ENCODE peak calls at places on chromosomes 1 and 21, in seven cellular contexts. One of them, this sample, is unnamed.

GRCh38 chr1:151371340-151371739 is 1.2 kb downstream of the SELENBP1 start:
- DNase-seq in heart right ventricle: peak; percentile 53
- DNase-seq in tibial nerve: peak; percentile 72
- DNase-seq in cortex of kidney: no peak
- DNase-seq in cerebellar cortex: no peak
- DNase-seq in astrocyte of the spinal cord: no peak
- DNase-seq in NCI-H2029: peak; percentile 53
- DNase-seq in this sample: no peak

GRCh38 chr1:6133146-6133895 is 46.8 kb downstream of the CHD5 start:
- DNase-seq in cortex of kidney: no peak
- DNase-seq in cerebellar cortex: no peak
- DNase-seq in astrocyte of the spinal cord: no peak
- DNase-seq in heart right ventricle: peak; percentile 1
- DNase-seq in tibial nerve: no peak
- DNase-seq in NCI-H2029: no peak
- DNase-seq in this sample: no peak

GRCh38 chr1:160256396-160257046 is 5.8 kb downstream of the DCAF8 start:
- DNase-seq in astrocyte of the spinal cord: peak; percentile 66
- DNase-seq in heart right ventricle: no peak
- DNase-seq in tibial nerve: no peak
- DNase-seq in NCI-H2029: peak; percentile 30
- DNase-seq in cerebellar cortex: no peak
- DNase-seq in cortex of kidney: no peak
- DNase-seq in this sample: no peak

GRCh38 chr1:24215226-24215814 is 28.2 kb upstream of the IFNLR1 start:
- DNase-seq in cortex of kidney: no peak
- DNase-seq in tibial nerve: no peak
- DNase-seq in cerebellar cortex: no peak
- DNase-seq in heart right ventricle: no peak
- DNase-seq in NCI-H2029: no peak
- DNase-seq in astrocyte of the spinal cord: no peak
- DNase-seq in this sample: no peak

GRCh38 chr1:10679521-10680220 is 116.8 kb downstream of the CASZ1 start:
- DNase-seq in heart right ventricle: no peak
- DNase-seq in astrocyte of the spinal cord: peak; percentile 70
- DNase-seq in cortex of kidney: no peak
- DNase-seq in NCI-H2029: peak; percentile 55
- DNase-seq in tibial nerve: no peak
- DNase-seq in cerebellar cortex: peak; percentile 70
- DNase-seq in this sample: peak; percentile 96

GRCh38 chr1:188365874-188366273 is 1537.1 kb downstream of the PLA2G4A start:
- DNase-seq in cortex of kidney: no peak
- DNase-seq in tibial nerve: no peak
- DNase-seq in NCI-H2029: no peak
- DNase-seq in heart right ventricle: no peak
- DNase-seq in cerebellar cortex: no peak
- DNase-seq in astrocyte of the spinal cord: no peak
- DNase-seq in this sample: no peak

GRCh38 chr1:164771568-164772350 is 212.8 kb downstream of the PBX1 start:
- DNase-seq in NCI-H2029: no peak
- DNase-seq in cortex of kidney: no peak
- DNase-seq in tibial nerve: no peak
- DNase-seq in heart right ventricle: no peak
- DNase-seq in cerebellar cortex: no peak
- DNase-seq in astrocyte of the spinal cord: peak; percentile 69
- DNase-seq in this sample: no peak

GRCh38 chr1:26281971-26282693 is 2.2 kb downstream of the SH3BGRL3 start:
- DNase-seq in astrocyte of the spinal cord: peak; percentile 45
- DNase-seq in heart right ventricle: no peak
- DNase-seq in cerebellar cortex: no peak
- DNase-seq in NCI-H2029: no peak
- DNase-seq in cortex of kidney: no peak
- DNase-seq in tibial nerve: no peak
- DNase-seq in this sample: no peak

GRCh38 chr21:45381865-45382697 is 22.9 kb upstream of the COL18A1 start:
- DNase-seq in heart right ventricle: no peak
- DNase-seq in cortex of kidney: no peak
- DNase-seq in cerebellar cortex: no peak
- DNase-seq in NCI-H2029: no peak
- DNase-seq in tibial nerve: no peak
- DNase-seq in astrocyte of the spinal cord: no peak
- DNase-seq in this sample: no peak

GRCh38 chr1:116394270-116394669 is 21.2 kb downstream of the ATP1A1 start:
- DNase-seq in heart right ventricle: no peak
- DNase-seq in cerebellar cortex: no peak
- DNase-seq in cortex of kidney: no peak
- DNase-seq in tibial nerve: no peak
- DNase-seq in astrocyte of the spinal cord: no peak
- DNase-seq in NCI-H2029: no peak
- DNase-seq in this sample: no peak

GRCh38 chr1:112926858-112927257 is 29.1 kb downstream of the SLC16A1 start:
- DNase-seq in cortex of kidney: no peak
- DNase-seq in tibial nerve: no peak
- DNase-seq in cerebellar cortex: no peak
- DNase-seq in astrocyte of the spinal cord: no peak
- DNase-seq in NCI-H2029: no peak
- DNase-seq in heart right ventricle: no peak
- DNase-seq in this sample: no peak

GRCh38 chr1:154848983-154849382 is 21.1 kb downstream of the KCNN3 start:
- DNase-seq in NCI-H2029: no peak
- DNase-seq in cerebellar cortex: no peak
- DNase-seq in cortex of kidney: no peak
- DNase-seq in astrocyte of the spinal cord: no peak
- DNase-seq in heart right ventricle: no peak
- DNase-seq in tibial nerve: no peak
- DNase-seq in this sample: no peak

GRCh38 chr21:31786164-31786920 is 54.4 kb upstream of the SCAF4 start:
- DNase-seq in cortex of kidney: no peak
- DNase-seq in NCI-H2029: no peak
- DNase-seq in astrocyte of the spinal cord: no peak
- DNase-seq in heart right ventricle: no peak
- DNase-seq in tibial nerve: no peak
- DNase-seq in cerebellar cortex: no peak
- DNase-seq in this sample: no peak

GRCh38 chr1:163509126-163509525 is 187.4 kb downstream of the NUF2 start:
- DNase-seq in astrocyte of the spinal cord: no peak
- DNase-seq in heart right ventricle: no peak
- DNase-seq in cortex of kidney: no peak
- DNase-seq in NCI-H2029: no peak
- DNase-seq in tibial nerve: no peak
- DNase-seq in cerebellar cortex: no peak
- DNase-seq in this sample: no peak

GRCh38 chr1:231522038-231522437 is 6.4 kb upstream of the TSNAX start:
- DNase-seq in astrocyte of the spinal cord: no peak
- DNase-seq in NCI-H2029: no peak
- DNase-seq in cortex of kidney: no peak
- DNase-seq in cerebellar cortex: no peak
- DNase-seq in heart right ventricle: no peak
- DNase-seq in tibial nerve: no peak
- DNase-seq in this sample: no peak

GRCh38 chr1:94755675-94756074 is 64.5 kb upstream of the SLC44A3 start:
- DNase-seq in cerebellar cortex: no peak
- DNase-seq in cortex of kidney: no peak
- DNase-seq in heart right ventricle: no peak
- DNase-seq in tibial nerve: peak; percentile 69
- DNase-seq in NCI-H2029: peak; percentile 24
- DNase-seq in astrocyte of the spinal cord: peak; percentile 97
- DNase-seq in this sample: peak; percentile 37

GRCh38 chr1:78079580-78079979 is 33.8 kb downstream of the GIPC2 start:
- DNase-seq in heart right ventricle: no peak
- DNase-seq in cortex of kidney: no peak
- DNase-seq in cerebellar cortex: no peak
- DNase-seq in astrocyte of the spinal cord: peak; percentile 58
- DNase-seq in tibial nerve: no peak
- DNase-seq in NCI-H2029: no peak
- DNase-seq in this sample: no peak

This sample was measured in SHP77.